ENCODE peak calls at places on chromosomes 13 and 19, in five cellular contexts. H, Z, I, J and T are unnamed samples.

GRCh38 chr19:34639491-34640085 is 37.4 kb downstream of the SCGB2B2 start:
- DNase-seq in I (peak), Z (peak), H (peak), J (peak), T (peak)

GRCh38 chr13:96003304-96003703 is 49.9 kb downstream of the UGGT2 start:
- DNase-seq in Z (no peak), H (no peak), J (peak), I (no peak), T (peak)

GRCh38 chr19:17394891-17395415 is 957 bp upstream of the CCDC194 start:
- DNase-seq in Z (peak), I (peak), J (peak), H (no peak), T (peak)

GRCh38 chr13:40376296-40376849 is 290.1 kb downstream of the FOXO1 start:
- DNase-seq in J (no peak), I (no peak), H (no peak), Z (no peak), T (no peak)

GRCh38 chr19:46717034-46717715 is at the start of gene PRKD2:
- DNase-seq in H (peak), Z (peak), I (peak), J (peak), T (peak)

GRCh38 chr13:111390522-111391270 is 70.3 kb downstream of the TEX29 start:
- DNase-seq in H (no peak), Z (no peak), I (no peak), J (no peak), T (no peak)

GRCh38 chr13:43376596-43376995 is 353.2 kb downstream of the DNAJC15 start:
- DNase-seq in H (no peak), Z (no peak), I (no peak), J (no peak), T (no peak)

GRCh38 chr13:107864543-107865460 is 350.5 kb downstream of the LIG4 start:
- DNase-seq in J (peak), H (no peak), I (no peak), Z (no peak), T (peak)

GRCh38 chr13:45951724-45952123 is 100.2 kb upstream of the SIAH3 start:
- DNase-seq in J (peak), Z (no peak), H (no peak), I (no peak), T (no peak)